ENCODE peak calls at places on chromosome 13, in six cellular contexts. T is CD4-positive, alpha-beta T cell; Q is pancreas; U is AG04450; Y is fibroblast of mammary gland; H is GM23338. R is an unnamed sample.

GRCh38 chr13:57604442-57604841 is 27.1 kb upstream of the PCDH17 start:
- DNase-seq in T (no peak), Q (no peak), U (no peak), Y (no peak), H (no peak), R (no peak)

GRCh38 chr13:92842145-92842544 is 384.5 kb upstream of the GPC6 start:
- DNase-seq in T (no peak), Q (no peak), U (peak), Y (peak), H (no peak), R (peak)

GRCh38 chr13:95588721-95589120 is 36.2 kb downstream of the CLDN10 start:
- DNase-seq in T (no peak), Q (no peak), U (no peak), Y (peak), H (no peak), R (peak)

GRCh38 chr13:66501187-66501586 is 728.9 kb downstream of the PCDH9 start:
- DNase-seq in T (no peak), Q (no peak), U (no peak), Y (peak), H (no peak), R (peak)

GRCh38 chr13:106802917-106803316 is 235.0 kb upstream of the ARGLU1 start:
- DNase-seq in T (no peak), Q (no peak), U (no peak), Y (no peak), H (peak), R (no peak)

GRCh38 chr13:30845297-30846214 is 60.5 kb upstream of the MEDAG start:
- DNase-seq in T (no peak), Q (no peak), U (no peak), Y (no peak), H (no peak), R (no peak)

GRCh38 chr13:85386424-85386823 is 412.8 kb downstream of the SLITRK6 start:
- DNase-seq in T (no peak), Q (no peak), U (no peak), Y (no peak), H (no peak), R (no peak)

GRCh38 chr13:51683537-51684050 is 99.3 kb downstream of the WDFY2 start:
- DNase-seq in T (no peak), Q (no peak), U (no peak), Y (no peak), H (peak), R (no peak)

GRCh38 chr13:106028916-106029315 is 506.5 kb downstream of the EFNB2 start:
- DNase-seq in T (no peak), Q (no peak), U (no peak), Y (no peak), H (no peak), R (no peak)

GRCh38 chr13:57813641-57814040 is 182.1 kb downstream of the PCDH17 start:
- DNase-seq in T (no peak), Q (no peak), U (no peak), Y (peak), H (peak), R (no peak)

GRCh38 chr13:33233547-33233946 is 52.0 kb downstream of the STARD13 start:
- DNase-seq in T (no peak), Q (peak), U (no peak), Y (no peak), H (no peak), R (no peak)

GRCh38 chr13:63706751-63707150 is 2291.1 kb upstream of the PCDH20 start:
- DNase-seq in T (no peak), Q (no peak), U (no peak), Y (no peak), H (no peak), R (no peak)

GRCh38 chr13:71902676-71903075 is 35.7 kb upstream of the DACH1 start:
- DNase-seq in T (no peak), Q (no peak), U (no peak), Y (no peak), H (peak), R (no peak)

GRCh38 chr13:98577823-98578285 is 947 bp upstream of the STK24 start:
- DNase-seq in T (no peak), Q (no peak), U (no peak), Y (no peak), H (no peak), R (no peak)

GRCh38 chr13:22024381-22024994 is 353.6 kb downstream of the FGF9 start:
- DNase-seq in T (no peak), Q (no peak), U (no peak), Y (no peak), H (no peak), R (no peak)

GRCh38 chr13:44146162-44146561 is 227.5 kb upstream of the SERP2 start:
- DNase-seq in T (no peak), Q (no peak), U (no peak), Y (no peak), H (no peak), R (no peak)

GRCh38 chr13:20814224-20814910 is 40.6 kb upstream of the EEF1AKMT1 start:
- DNase-seq in T (no peak), Q (peak), U (peak), Y (peak), H (no peak), R (peak)

GRCh38 chr13:54965881-54966280 is 1937.3 kb downstream of the OLFM4 start:
- DNase-seq in T (no peak), Q (no peak), U (no peak), Y (no peak), H (no peak), R (peak)

GRCh38 chr13:99231726-99232125 is 26.5 kb downstream of the GPR18 start:
- DNase-seq in T (no peak), Q (no peak), U (no peak), Y (no peak), H (no peak), R (no peak)

GRCh38 chr13:111316161-111316730 is 4.2 kb upstream of the TEX29 start:
- DNase-seq in T (no peak), Q (no peak), U (no peak), Y (no peak), H (no peak), R (no peak)

GRCh38 chr13:85601526-85601925 is 197.7 kb downstream of the SLITRK6 start:
- DNase-seq in T (no peak), Q (no peak), U (no peak), Y (no peak), H (no peak), R (no peak)

GRCh38 chr13:97574926-97575325 is 141.0 kb downstream of the RAP2A start:
- DNase-seq in T (no peak), Q (no peak), U (peak), Y (peak), H (peak), R (peak)

GRCh38 chr13:29884671-29885424 is 34.4 kb upstream of the UBL3 start:
- DNase-seq in T (no peak), Q (no peak), U (no peak), Y (peak), H (peak), R (no peak)

GRCh38 chr13:102231486-102231885 is 170.4 kb downstream of the FGF14 start:
- DNase-seq in T (no peak), Q (no peak), U (no peak), Y (no peak), H (no peak), R (no peak)

GRCh38 chr13:67099494-67099893 is 130.6 kb downstream of the PCDH9 start:
- DNase-seq in T (no peak), Q (no peak), U (no peak), Y (no peak), H (no peak), R (no peak)

GRCh38 chr13:30908416-30908980 is 2.4 kb downstream of the MEDAG start:
- DNase-seq in T (no peak), Q (no peak), U (no peak), Y (peak), H (no peak), R (peak)

GRCh38 chr13:112756967-112757758 is 67.3 kb downstream of the ATP11A start:
- DNase-seq in T (no peak), Q (no peak), U (no peak), Y (peak), H (no peak), R (no peak)

GRCh38 chr13:75993823-75994222 is 357.7 kb downstream of the LMO7 start:
- DNase-seq in T (no peak), Q (no peak), U (no peak), Y (peak), H (no peak), R (peak)

GRCh38 chr13:80654638-80655249 is 313.8 kb upstream of the SPRY2 start:
- DNase-seq in T (no peak), Q (peak), U (no peak), Y (no peak), H (peak), R (no peak)

GRCh38 chr13:43804461-43805070 is 17.8 kb upstream of the ENOX1 start:
- DNase-seq in T (no peak), Q (no peak), U (peak), Y (peak), H (peak), R (peak)

DNA sequence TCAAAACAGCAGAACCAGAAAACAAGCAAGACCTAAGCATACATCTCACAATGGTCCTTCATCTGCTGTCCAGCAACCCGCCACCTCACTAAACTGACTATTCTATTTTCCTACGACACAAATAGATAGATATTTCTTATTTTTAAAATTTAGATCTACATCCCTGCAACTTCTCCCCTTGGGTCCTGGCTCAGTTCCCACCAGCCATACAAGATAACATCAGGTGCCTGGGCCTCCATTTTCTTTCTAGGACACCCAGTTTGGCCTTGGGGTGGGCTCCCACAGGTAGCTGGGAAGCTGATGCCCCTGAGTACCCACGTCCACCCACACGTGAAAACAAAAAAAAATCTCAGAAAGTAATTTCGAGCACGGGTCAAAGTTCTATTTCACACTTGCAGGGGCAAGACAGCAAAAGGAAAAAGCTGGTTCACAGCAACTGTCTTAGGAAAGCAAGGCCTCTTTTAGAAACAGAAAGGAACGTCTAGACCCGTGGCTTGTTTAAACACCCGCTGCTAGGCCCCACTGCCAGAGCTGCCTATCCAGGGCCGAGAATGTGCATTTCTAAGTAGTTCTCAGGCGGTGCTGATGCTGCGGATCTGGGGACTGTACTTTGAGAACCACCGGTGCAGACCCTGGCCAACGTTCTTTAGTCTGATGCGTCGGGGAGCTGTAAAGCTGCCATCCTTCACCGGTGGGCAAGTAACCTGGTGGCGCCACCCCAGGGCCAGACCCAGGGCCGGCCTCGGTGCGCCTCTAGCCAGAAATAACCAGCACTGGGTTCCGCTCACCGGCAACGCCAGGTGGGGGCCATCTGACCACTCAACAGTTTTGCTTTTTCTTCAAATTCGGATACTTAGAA is 47.3 kb downstream of the TGDS start:
- DNase-seq in T (peak), Q (peak), U (no peak), Y (peak), H (peak), R (no peak)
- TF ChIP-seq CTCF in T (no peak), Q (no peak), U (no peak), Y (peak), H (peak), R (no peak)

DNA sequence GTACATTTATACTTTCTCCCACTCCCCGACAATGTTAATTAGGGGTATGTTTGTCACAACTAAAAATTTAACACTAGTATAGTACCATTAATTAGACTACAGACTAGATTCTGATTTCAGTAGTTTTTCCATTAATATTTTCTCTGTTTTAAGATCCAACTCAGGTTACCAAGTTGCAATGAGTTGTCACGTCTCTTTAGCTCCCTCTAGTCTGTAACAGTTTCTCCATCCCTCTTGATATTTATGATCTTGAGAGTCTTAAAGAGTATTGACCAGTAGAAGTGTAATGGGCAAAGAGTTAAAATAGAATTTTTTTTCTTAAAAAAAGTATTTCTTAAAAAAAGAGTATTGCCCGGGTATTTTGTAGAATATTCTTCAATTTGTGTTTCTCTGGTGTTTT is 598.1 kb downstream of the TBC1D4 start:
- DNase-seq in T (no peak), Q (no peak), U (no peak), Y (peak), H (peak), R (no peak)
- TF ChIP-seq CTCF in T (no peak), Q (no peak), U (peak), Y (peak), H (peak), R (no peak)

GRCh38 chr13:40340368-40341085 is 325.9 kb downstream of the FOXO1 start:
- DNase-seq in T (no peak), Q (no peak), U (no peak), Y (no peak), H (no peak), R (peak)
- TF ChIP-seq CTCF in T (no peak), Q (no peak), U (no peak), Y (no peak), H (peak), R (peak)

GRCh38 chr13:27379126-27379525 is 45.3 kb upstream of the GTF3A start:
- DNase-seq in T (no peak), Q (no peak), U (no peak), Y (no peak), H (no peak), R (no peak)

GRCh38 chr13:27381601-27382000 is 42.8 kb upstream of the GTF3A start:
- DNase-seq in T (no peak), Q (no peak), U (no peak), Y (no peak), H (peak), R (no peak)

GRCh38 chr13:27383104-27383921 is 41.1 kb upstream of the GTF3A start:
- DNase-seq in T (no peak), Q (no peak), U (no peak), Y (no peak), H (peak), R (no peak)

GRCh38 chr13:27375686-27376326 is 48.6 kb upstream of the GTF3A start:
- DNase-seq in T (peak), Q (no peak), U (peak), Y (peak), H (peak), R (peak)

DNA sequence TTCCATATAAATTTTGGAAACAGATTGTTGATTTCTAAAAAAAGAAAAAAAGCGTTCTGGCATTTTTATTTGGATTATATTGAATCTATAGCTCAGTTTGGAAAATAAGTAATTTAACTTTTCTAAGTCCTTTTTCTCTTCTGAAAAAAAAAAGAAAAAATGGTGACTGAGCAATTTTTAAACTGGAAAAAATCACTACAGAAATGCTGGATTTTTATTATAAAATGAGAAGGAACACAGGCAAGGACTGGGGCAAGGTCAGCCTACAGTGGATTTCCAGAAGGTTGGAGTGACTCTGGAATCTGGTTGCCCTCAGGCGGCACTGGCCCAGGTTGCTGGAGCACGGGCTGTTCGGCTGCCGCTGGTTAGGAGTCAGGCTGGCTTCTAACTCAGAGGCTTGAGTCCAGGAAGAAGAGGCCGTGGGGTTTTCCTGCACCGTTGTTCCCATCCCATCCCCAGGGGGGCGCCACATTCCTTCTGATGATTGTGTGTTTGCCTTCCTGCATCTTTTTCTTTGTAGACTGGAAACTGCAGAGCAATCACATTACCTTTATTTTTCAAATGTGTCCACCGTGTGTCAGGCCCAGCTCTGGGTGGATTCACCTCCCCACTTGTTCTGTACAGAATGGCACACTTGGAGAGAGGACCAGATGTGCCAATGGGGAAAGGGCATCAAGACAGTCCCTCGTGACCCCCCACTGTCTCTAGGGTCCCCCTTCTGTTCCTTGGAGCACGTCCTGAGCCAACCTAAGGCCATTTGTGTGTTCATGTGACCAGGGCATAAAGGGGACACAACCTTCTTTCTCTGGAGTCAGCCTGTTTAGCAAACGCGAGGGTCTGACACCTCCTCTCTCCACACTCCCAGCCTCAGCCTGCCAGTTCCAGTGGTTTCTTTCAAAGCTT is 44.5 kb upstream of the GTF3A start:
- DNase-seq in T (peak), Q (peak), U (no peak), Y (peak), H (peak), R (peak)
- TF ChIP-seq CTCF in T (peak), Q (peak), U (peak), Y (peak), H (peak), R (peak)

GRCh38 chr13:60165391-60166099 is 1.8 kb upstream of the DIAPH3 start:
- DNase-seq in T (no peak), Q (no peak), U (peak), Y (no peak), H (no peak), R (no peak)

GRCh38 chr13:60169239-60170031 is 5.7 kb upstream of the DIAPH3 start:
- DNase-seq in T (no peak), Q (no peak), U (no peak), Y (no peak), H (no peak), R (no peak)

GRCh38 chr13:60170414-60170813 is 6.7 kb upstream of the DIAPH3 start:
- DNase-seq in T (no peak), Q (no peak), U (no peak), Y (no peak), H (no peak), R (no peak)

GRCh38 chr13:60164490-60164889 is 762 bp upstream of the DIAPH3 start:
- DNase-seq in T (no peak), Q (no peak), U (no peak), Y (no peak), H (peak), R (no peak)

GRCh38 chr13:60167121-60167520 is 3.4 kb upstream of the DIAPH3 start:
- DNase-seq in T (no peak), Q (no peak), U (no peak), Y (no peak), H (no peak), R (no peak)
- TF ChIP-seq CTCF in T (no peak), Q (no peak), U (no peak), Y (no peak), H (no peak), R (no peak)

GRCh38 chr13:35718084-35718483 is 241.6 kb upstream of the MAB21L1 start:
- DNase-seq in T (no peak), Q (no peak), U (no peak), Y (no peak), H (no peak), R (no peak)
- TF ChIP-seq CTCF in T (no peak), Q (no peak), U (no peak), Y (no peak), H (no peak), R (no peak)

GRCh38 chr13:108733141-108733540 is 103.7 kb downstream of the MYO16 start:
- DNase-seq in T (no peak), Q (no peak), U (no peak), Y (no peak), H (no peak), R (no peak)

GRCh38 chr13:108728370-108728769 is 99.0 kb downstream of the MYO16 start:
- DNase-seq in T (no peak), Q (no peak), U (no peak), Y (no peak), H (peak), R (no peak)
- TF ChIP-seq CTCF in T (no peak), Q (no peak), U (peak), Y (no peak), H (peak), R (no peak)

DNA sequence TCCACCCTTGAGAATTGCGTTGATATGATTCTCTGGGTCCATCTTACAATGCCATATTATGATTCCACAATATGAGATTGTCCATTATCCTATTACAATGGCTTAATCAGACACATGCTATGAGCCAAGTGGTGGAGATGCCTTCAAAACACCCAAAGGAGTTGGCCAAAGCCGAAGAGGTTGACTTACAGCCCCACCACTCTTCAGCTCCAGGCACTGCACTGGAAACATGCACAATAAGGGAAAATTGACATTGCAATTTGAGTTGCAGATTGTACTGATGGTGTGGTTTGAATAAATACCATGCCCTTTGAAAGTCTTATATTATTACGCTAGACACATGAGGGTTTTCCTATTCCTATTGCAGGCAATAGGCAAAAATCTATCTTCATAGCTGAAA is 75.4 kb upstream of the TNFSF11 start:
- DNase-seq in T (no peak), Q (no peak), U (no peak), Y (no peak), H (no peak), R (no peak)
- TF ChIP-seq CTCF in T (no peak), Q (no peak), U (no peak), Y (no peak), H (peak), R (no peak)

DNA sequence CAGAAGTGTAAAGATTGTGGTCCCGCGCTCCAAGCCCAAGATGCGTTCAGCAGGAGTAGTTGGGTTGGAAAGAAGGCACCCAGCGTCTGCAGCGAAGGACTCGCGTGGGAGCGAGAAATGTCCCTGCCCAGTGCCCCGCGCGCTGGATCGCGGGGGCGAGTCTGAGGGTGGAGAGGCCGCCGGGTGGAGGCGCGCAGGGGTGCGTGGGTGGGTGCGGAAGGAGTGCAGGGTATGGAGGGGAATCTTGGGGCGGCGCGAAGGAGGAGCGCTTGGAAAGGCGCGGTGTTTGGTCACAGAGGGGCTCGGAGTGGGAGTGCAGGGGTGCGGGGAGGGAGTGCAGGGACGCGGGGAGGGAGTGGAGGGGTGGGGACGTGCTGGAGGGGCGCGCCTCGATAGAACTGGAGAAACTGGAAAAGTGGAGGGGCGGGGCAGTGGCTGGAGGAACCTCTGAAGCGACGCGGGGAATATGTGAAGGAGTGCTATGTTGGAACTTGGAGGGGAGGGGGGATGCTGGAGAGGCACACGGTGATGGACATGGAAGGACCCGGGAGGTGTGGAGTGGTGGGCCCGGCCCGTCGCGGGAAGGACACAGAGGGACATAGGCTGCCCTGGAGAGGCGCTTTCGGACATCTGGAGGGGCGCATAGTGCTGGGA is 21.1 kb upstream of the SGCG start:
- DNase-seq in T (no peak), Q (no peak), U (no peak), Y (no peak), H (peak), R (no peak)
- TF ChIP-seq CTCF in T (no peak), Q (no peak), U (peak), Y (no peak), H (no peak), R (no peak)

R was measured in MCF 10A.